ENCODE peak calls at places on chromosomes 13 and 19, in seven cellular contexts. One of them, this sample, is unnamed.
A peak's percentile ranks its signal among the peaks of the same experiment; 100 is the strongest.

GRCh38 chr13:106804996-106805395 is 237.1 kb upstream of the ARGLU1 start:
- DNase-seq in neuronal stem cell: no peak
- DNase-seq in naive thymus-derived CD4-positive, alpha-beta T cell: no peak
- DNase-seq in ovary: no peak
- DNase-seq in IMR-90: no peak
- DNase-seq in GM23338: peak; percentile 44
- DNase-seq in CD8-positive, alpha-beta T cell: no peak
- DNase-seq in this sample: no peak

GRCh38 chr19:49506575-49507105 is 5.8 kb upstream of the FCGRT start:
- DNase-seq in ovary: no peak
- DNase-seq in naive thymus-derived CD4-positive, alpha-beta T cell: peak; percentile 79
- DNase-seq in neuronal stem cell: peak; percentile 66
- DNase-seq in IMR-90: no peak
- DNase-seq in CD8-positive, alpha-beta T cell: peak; percentile 68
- DNase-seq in GM23338: peak; percentile 94
- DNase-seq in this sample: peak; percentile 77

GRCh38 chr13:21130116-21130515 is 46.2 kb downstream of the SKA3 start:
- DNase-seq in ovary: no peak
- DNase-seq in GM23338: no peak
- DNase-seq in naive thymus-derived CD4-positive, alpha-beta T cell: no peak
- DNase-seq in neuronal stem cell: no peak
- DNase-seq in IMR-90: no peak
- DNase-seq in CD8-positive, alpha-beta T cell: no peak
- DNase-seq in this sample: no peak

GRCh38 chr19:35342430-35342829 is 5.3 kb upstream of the FFAR1 start:
- DNase-seq in CD8-positive, alpha-beta T cell: no peak
- DNase-seq in ovary: no peak
- DNase-seq in GM23338: peak; percentile 32
- DNase-seq in neuronal stem cell: no peak
- DNase-seq in IMR-90: no peak
- DNase-seq in naive thymus-derived CD4-positive, alpha-beta T cell: no peak
- DNase-seq in this sample: no peak

GRCh38 chr19:46980756-46981155 is 38.9 kb upstream of the NPAS1 start:
- DNase-seq in IMR-90: no peak
- DNase-seq in naive thymus-derived CD4-positive, alpha-beta T cell: no peak
- DNase-seq in ovary: no peak
- DNase-seq in neuronal stem cell: no peak
- DNase-seq in GM23338: no peak
- DNase-seq in CD8-positive, alpha-beta T cell: no peak
- DNase-seq in this sample: no peak

GRCh38 chr13:47211106-47211505 is 314.3 kb upstream of the HTR2A start:
- DNase-seq in neuronal stem cell: no peak
- DNase-seq in naive thymus-derived CD4-positive, alpha-beta T cell: no peak
- DNase-seq in IMR-90: peak; percentile 40
- DNase-seq in ovary: no peak
- DNase-seq in GM23338: peak; percentile 24
- DNase-seq in CD8-positive, alpha-beta T cell: no peak
- DNase-seq in this sample: no peak

GRCh38 chr19:6728346-6728745 is 7.9 kb upstream of the C3 start:
- DNase-seq in ovary: peak; percentile 17
- DNase-seq in CD8-positive, alpha-beta T cell: no peak
- DNase-seq in neuronal stem cell: no peak
- DNase-seq in GM23338: no peak
- DNase-seq in IMR-90: no peak
- DNase-seq in naive thymus-derived CD4-positive, alpha-beta T cell: no peak
- DNase-seq in this sample: no peak

GRCh38 chr13:23658929-23659541 is 88.8 kb downstream of the TNFRSF19 start:
- DNase-seq in CD8-positive, alpha-beta T cell: no peak
- DNase-seq in naive thymus-derived CD4-positive, alpha-beta T cell: no peak
- DNase-seq in ovary: no peak
- DNase-seq in GM23338: no peak
- DNase-seq in neuronal stem cell: no peak
- DNase-seq in IMR-90: no peak
- DNase-seq in this sample: no peak

GRCh38 chr13:41985788-41986508 is 25.0 kb upstream of the VWA8 start:
- DNase-seq in neuronal stem cell: no peak
- DNase-seq in GM23338: no peak
- DNase-seq in CD8-positive, alpha-beta T cell: no peak
- DNase-seq in IMR-90: peak; percentile 35
- DNase-seq in ovary: no peak
- DNase-seq in naive thymus-derived CD4-positive, alpha-beta T cell: no peak
- DNase-seq in this sample: no peak

GRCh38 chr19:37936166-37936565 is 29.2 kb downstream of the SIPA1L3 start:
- DNase-seq in GM23338: no peak
- DNase-seq in CD8-positive, alpha-beta T cell: no peak
- DNase-seq in ovary: no peak
- DNase-seq in naive thymus-derived CD4-positive, alpha-beta T cell: no peak
- DNase-seq in IMR-90: no peak
- DNase-seq in neuronal stem cell: no peak
- DNase-seq in this sample: no peak

GRCh38 chr19:13018037-13018914 is 23.0 kb downstream of the NFIX start:
- DNase-seq in GM23338: peak; percentile 70
- DNase-seq in CD8-positive, alpha-beta T cell: no peak
- DNase-seq in naive thymus-derived CD4-positive, alpha-beta T cell: no peak
- DNase-seq in neuronal stem cell: no peak
- DNase-seq in ovary: peak; percentile 86
- DNase-seq in IMR-90: peak; percentile 35
- DNase-seq in this sample: no peak

DNA sequence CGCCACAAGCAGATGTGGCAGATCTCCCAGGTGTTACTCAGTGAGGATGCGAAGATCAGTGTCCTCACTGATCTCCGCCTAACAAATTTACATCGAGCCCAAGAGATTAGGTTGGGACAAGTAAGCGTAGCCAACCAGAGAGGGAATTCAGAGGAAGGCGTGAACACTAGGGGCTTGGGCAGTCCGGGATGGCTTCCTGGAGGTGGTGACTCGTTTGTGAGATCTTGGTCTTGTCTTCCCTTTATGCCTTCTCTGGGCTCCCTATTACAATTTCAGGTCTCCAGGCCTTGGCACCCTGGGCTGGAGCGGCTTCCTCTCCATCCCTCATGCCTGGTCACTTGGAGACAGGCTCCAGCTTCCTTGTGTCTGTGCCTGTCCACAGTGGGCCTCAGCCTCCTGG is 6.2 kb downstream of the SF3A2 start:
- DNase-seq in neuronal stem cell: no peak
- DNase-seq in CD8-positive, alpha-beta T cell: no peak
- DNase-seq in ovary: no peak
- DNase-seq in IMR-90: no peak
- DNase-seq in naive thymus-derived CD4-positive, alpha-beta T cell: no peak
- DNase-seq in GM23338: no peak
- DNase-seq in this sample: no peak
- H3K27me3 ChIP-seq in neuronal stem cell: no peaks in the 10 kb centered on the region
- H3K27me3 ChIP-seq in CD8-positive, alpha-beta T cell: no peaks in the 10 kb centered on the region
- H3K27me3 ChIP-seq in ovary: no peaks in the 10 kb centered on the region
- H3K27me3 ChIP-seq in IMR-90: no peaks in the 10 kb centered on the region
- H3K27me3 ChIP-seq in naive thymus-derived CD4-positive, alpha-beta T cell: no peaks in the 10 kb centered on the region
- H3K27me3 ChIP-seq in GM23338: no peaks in the 10 kb centered on the region
- H3K27me3 ChIP-seq in this sample: no peaks in the 10 kb centered on the region

GRCh38 chr19:41753936-41754529 is 1.3 kb upstream of the CEACAM6 start:
- DNase-seq in CD8-positive, alpha-beta T cell: peak; percentile 46
- DNase-seq in neuronal stem cell: peak; percentile 6
- DNase-seq in ovary: no peak
- DNase-seq in IMR-90: peak; percentile 4
- DNase-seq in GM23338: peak; percentile 71
- DNase-seq in naive thymus-derived CD4-positive, alpha-beta T cell: peak; percentile 63
- DNase-seq in this sample: peak; percentile 71

GRCh38 chr19:41753159-41753558 is 2.2 kb upstream of the CEACAM6 start:
- DNase-seq in ovary: no peak
- DNase-seq in naive thymus-derived CD4-positive, alpha-beta T cell: peak; percentile 69
- DNase-seq in IMR-90: no peak
- DNase-seq in CD8-positive, alpha-beta T cell: peak; percentile 69
- DNase-seq in GM23338: peak; percentile 85
- DNase-seq in neuronal stem cell: peak; percentile 14
- DNase-seq in this sample: peak; percentile 65

GRCh38 chr19:41758846-41759245 is 3.5 kb downstream of the CEACAM6 start:
- DNase-seq in ovary: no peak
- DNase-seq in GM23338: no peak
- DNase-seq in naive thymus-derived CD4-positive, alpha-beta T cell: no peak
- DNase-seq in IMR-90: no peak
- DNase-seq in neuronal stem cell: no peak
- DNase-seq in CD8-positive, alpha-beta T cell: no peak
- DNase-seq in this sample: no peak

GRCh38 chr19:41754596-41754995 is 734 bp upstream of the CEACAM6 start:
- DNase-seq in CD8-positive, alpha-beta T cell: no peak
- DNase-seq in GM23338: no peak
- DNase-seq in neuronal stem cell: no peak
- DNase-seq in IMR-90: no peak
- DNase-seq in ovary: no peak
- DNase-seq in naive thymus-derived CD4-positive, alpha-beta T cell: no peak
- DNase-seq in this sample: no peak

DNA sequence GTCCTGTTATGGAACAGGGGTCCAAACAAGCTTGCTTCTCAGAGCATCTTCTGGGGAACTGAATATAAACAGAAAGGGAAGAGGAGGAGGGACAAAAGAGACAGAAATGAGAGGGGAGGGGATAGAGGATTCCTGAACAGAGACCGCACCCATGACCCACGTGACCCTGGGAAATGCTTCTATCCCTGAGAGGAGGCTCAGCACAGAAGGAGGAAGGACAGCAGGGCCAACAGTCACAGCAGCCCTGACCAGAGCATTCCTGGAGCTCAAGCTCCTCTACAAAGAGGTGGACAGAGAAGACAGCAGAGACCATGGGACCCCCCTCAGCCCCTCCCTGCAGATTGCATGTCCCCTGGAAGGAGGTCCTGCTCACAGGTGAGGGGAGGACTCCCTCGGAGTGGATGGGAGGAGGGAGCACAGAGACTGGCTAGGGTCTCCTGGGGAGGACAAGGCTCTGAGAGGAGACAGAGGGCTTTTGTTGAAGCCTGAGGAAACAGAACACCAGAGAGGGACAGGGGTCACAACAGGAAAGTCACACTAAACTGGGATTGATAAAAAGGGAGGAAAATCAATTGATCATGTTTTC is at the start of gene CEACAM6:
- DNase-seq in CD8-positive, alpha-beta T cell: no peak
- DNase-seq in IMR-90: no peak
- DNase-seq in neuronal stem cell: no peak
- DNase-seq in GM23338: peak; percentile 49
- DNase-seq in ovary: no peak
- DNase-seq in naive thymus-derived CD4-positive, alpha-beta T cell: no peak
- DNase-seq in this sample: no peak
- H3K27me3 ChIP-seq in CD8-positive, alpha-beta T cell: no peaks in the 10 kb centered on the region
- H3K27me3 ChIP-seq in IMR-90: peaks cover 6% of the 10 kb centered on the region
- H3K27me3 ChIP-seq in neuronal stem cell: no peaks in the 10 kb centered on the region
- H3K27me3 ChIP-seq in GM23338: no peaks in the 10 kb centered on the region
- H3K27me3 ChIP-seq in ovary: no peaks in the 10 kb centered on the region
- H3K27me3 ChIP-seq in naive thymus-derived CD4-positive, alpha-beta T cell: no peaks in the 10 kb centered on the region
- H3K27me3 ChIP-seq in this sample: peaks cover 26% of the 10 kb centered on the region

GRCh38 chr19:15913384-15913783 is 15.5 kb upstream of the CYP4F2 start:
- DNase-seq in IMR-90: no peak
- DNase-seq in neuronal stem cell: no peak
- DNase-seq in CD8-positive, alpha-beta T cell: no peak
- DNase-seq in naive thymus-derived CD4-positive, alpha-beta T cell: no peak
- DNase-seq in GM23338: no peak
- DNase-seq in ovary: no peak
- DNase-seq in this sample: no peak

GRCh38 chr19:15915109-15915508 is 17.2 kb upstream of the CYP4F2 start:
- DNase-seq in naive thymus-derived CD4-positive, alpha-beta T cell: no peak
- DNase-seq in ovary: no peak
- DNase-seq in CD8-positive, alpha-beta T cell: no peak
- DNase-seq in neuronal stem cell: no peak
- DNase-seq in GM23338: no peak
- DNase-seq in IMR-90: no peak
- DNase-seq in this sample: no peak

GRCh38 chr19:15913830-15914229 is 16.0 kb upstream of the CYP4F2 start:
- DNase-seq in GM23338: no peak
- DNase-seq in neuronal stem cell: no peak
- DNase-seq in IMR-90: no peak
- DNase-seq in CD8-positive, alpha-beta T cell: no peak
- DNase-seq in naive thymus-derived CD4-positive, alpha-beta T cell: no peak
- DNase-seq in ovary: no peak
- DNase-seq in this sample: no peak

DNA sequence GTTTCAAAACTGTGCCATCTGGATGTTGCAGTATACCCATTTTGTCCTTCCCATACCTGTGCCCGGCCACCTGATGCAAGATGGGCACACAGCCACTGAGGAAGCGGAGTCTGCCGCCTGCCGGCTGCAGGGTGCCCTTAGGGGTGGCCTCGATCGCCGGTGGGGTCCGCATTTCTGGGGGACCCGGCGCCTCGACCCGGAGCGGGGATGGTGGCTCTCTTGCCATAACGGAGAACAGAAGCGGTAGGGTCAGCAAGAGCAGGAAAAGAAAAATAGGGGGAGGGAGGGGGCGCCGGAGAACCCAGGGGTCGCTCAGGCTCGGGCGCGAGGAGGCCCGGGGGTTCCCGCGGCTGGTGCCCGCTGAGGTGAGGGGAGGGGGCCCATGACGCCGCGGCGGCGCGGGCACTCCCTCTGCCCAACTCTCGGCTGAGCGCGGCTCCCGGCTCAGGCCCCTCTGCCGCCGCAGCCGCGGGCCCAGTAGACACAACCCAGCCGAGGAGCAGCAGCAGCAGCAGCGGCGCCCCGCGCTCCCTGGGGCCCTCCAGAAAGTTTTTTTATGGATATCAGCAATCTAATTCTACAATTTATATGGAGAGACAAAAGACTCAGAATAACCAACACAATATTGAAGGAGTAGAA is 13.8 kb upstream of the CYP4F2 start:
- DNase-seq in naive thymus-derived CD4-positive, alpha-beta T cell: no peak
- DNase-seq in GM23338: no peak
- DNase-seq in CD8-positive, alpha-beta T cell: no peak
- DNase-seq in ovary: no peak
- DNase-seq in neuronal stem cell: no peak
- DNase-seq in IMR-90: no peak
- DNase-seq in this sample: no peak
- H3K27me3 ChIP-seq in naive thymus-derived CD4-positive, alpha-beta T cell: peaks cover 9% of the 10 kb centered on the region
- H3K27me3 ChIP-seq in GM23338: no peaks in the 10 kb centered on the region
- H3K27me3 ChIP-seq in CD8-positive, alpha-beta T cell: peaks cover 10% of the 10 kb centered on the region
- H3K27me3 ChIP-seq in ovary: no peaks in the 10 kb centered on the region
- H3K27me3 ChIP-seq in neuronal stem cell: peaks cover 8% of the 10 kb centered on the region
- H3K27me3 ChIP-seq in IMR-90: no peaks in the 10 kb centered on the region
- H3K27me3 ChIP-seq in this sample: peaks cover 5% of the 10 kb centered on the region

GRCh38 chr13:111139452-111139851 is 24.3 kb downstream of the ARHGEF7 start:
- DNase-seq in neuronal stem cell: no peak
- DNase-seq in CD8-positive, alpha-beta T cell: no peak
- DNase-seq in naive thymus-derived CD4-positive, alpha-beta T cell: no peak
- DNase-seq in IMR-90: no peak
- DNase-seq in GM23338: no peak
- DNase-seq in ovary: no peak
- DNase-seq in this sample: no peak
- H3K27me3 ChIP-seq in neuronal stem cell: no peaks in the 10 kb centered on the region
- H3K27me3 ChIP-seq in CD8-positive, alpha-beta T cell: no peaks in the 10 kb centered on the region
- H3K27me3 ChIP-seq in naive thymus-derived CD4-positive, alpha-beta T cell: no peaks in the 10 kb centered on the region
- H3K27me3 ChIP-seq in IMR-90: peaks cover 35% of the 10 kb centered on the region
- H3K27me3 ChIP-seq in GM23338: no peaks in the 10 kb centered on the region
- H3K27me3 ChIP-seq in ovary: no peaks in the 10 kb centered on the region
- H3K27me3 ChIP-seq in this sample: peaks cover 5% of the 10 kb centered on the region

This sample was measured in DND-41.